ENCODE peak calls at places on chromosomes 6 and 20, in eight cellular contexts. O, K, M, U, I, R, D and E are unnamed samples.
A peak's percentile ranks its signal among the peaks of the same experiment; 100 is the strongest.

GRCh38 chr6:82963527-82963926 is 102.1 kb downstream of the UBE3D start:
- DNase-seq in O (no peak), K (no peak), M (no peak), U (no peak), I (no peak), R (no peak), D (no peak), E (no peak)

GRCh38 chr6:44222987-44223470 is 366 bp upstream of the SLC29A1 start:
- DNase-seq in O (no peak), K (no peak), M (no peak), U (no peak), I (no peak), R (no peak), D (no peak), E (no peak)

GRCh38 chr20:15109494-15109893 is 772.1 kb upstream of the FLRT3 start:
- DNase-seq in O (no peak), K (no peak), M (no peak), U (no peak), I (no peak), R (no peak), D (no peak), E (no peak)

GRCh38 chr6:16286151-16286522 is 47.8 kb downstream of the GMPR start:
- DNase-seq in O (peak; percentile 61), K (no peak), M (peak; percentile 40), U (peak; percentile 88), I (peak; percentile 61), R (peak; percentile 77), D (no peak), E (no peak)

GRCh38 chr6:65259982-65260381 is 447.0 kb downstream of the EYS start:
- DNase-seq in O (no peak), K (no peak), M (no peak), U (no peak), I (no peak), R (no peak), D (no peak), E (no peak)

GRCh38 chr6:151307501-151307900 is 67.7 kb downstream of the AKAP12 start:
- DNase-seq in O (no peak), K (no peak), M (no peak), U (no peak), I (no peak), R (no peak), D (no peak), E (no peak)

GRCh38 chr6:90249044-90249443 is 47.6 kb downstream of the BACH2 start:
- DNase-seq in O (no peak), K (no peak), M (no peak), U (no peak), I (no peak), R (no peak), D (no peak), E (no peak)

GRCh38 chr20:36736451-36737182 is 9.3 kb downstream of the NDRG3 start:
- DNase-seq in O (no peak), K (no peak), M (no peak), U (peak; percentile 6), I (no peak), R (no peak), D (no peak), E (no peak)

GRCh38 chr20:47711046-47711752 is 74.1 kb downstream of the SULF2 start:
- DNase-seq in O (no peak), K (no peak), M (no peak), U (no peak), I (no peak), R (no peak), D (no peak), E (no peak)

GRCh38 chr6:44825284-44825683 is 437.8 kb downstream of the CDC5L start:
- DNase-seq in O (no peak), K (no peak), M (no peak), U (no peak), I (no peak), R (no peak), D (no peak), E (no peak)

GRCh38 chr6:129312865-129313264 is 397.1 kb downstream of the ARHGAP18 start:
- DNase-seq in O (no peak), K (no peak), M (no peak), U (no peak), I (peak; percentile 63), R (no peak), D (peak; percentile 42), E (no peak)

GRCh38 chr6:148464319-148465010 is 121.8 kb downstream of the SASH1 start:
- DNase-seq in O (peak; percentile 61), K (peak; percentile 59), M (no peak), U (peak; percentile 77), I (peak; percentile 87), R (peak; percentile 76), D (peak; percentile 59), E (peak; percentile 89)

GRCh38 chr6:2848851-2849250 is 7.2 kb upstream of the SERPINB1 start:
- DNase-seq in O (no peak), K (no peak), M (no peak), U (no peak), I (no peak), R (no peak), D (no peak), E (no peak)

GRCh38 chr6:20577280-20577679 is 43.0 kb downstream of the CDKAL1 start:
- DNase-seq in O (no peak), K (no peak), M (no peak), U (no peak), I (no peak), R (no peak), D (no peak), E (no peak)

GRCh38 chr6:127290391-127290963 is 23.8 kb downstream of the RNF146 start:
- DNase-seq in O (no peak), K (no peak), M (no peak), U (no peak), I (no peak), R (no peak), D (no peak), E (no peak)

GRCh38 chr6:122692175-122692598 is 82.0 kb downstream of the PKIB start:
- DNase-seq in O (no peak), K (peak; percentile 10), M (no peak), U (no peak), I (peak; percentile 46), R (no peak), D (no peak), E (no peak)

GRCh38 chr6:43181942-43182860 is at the start of gene CUL9:
- DNase-seq in O (peak; percentile 52), K (no peak), M (peak; percentile 89), U (peak; percentile 65), I (peak; percentile 72), R (peak; percentile 43), D (peak; percentile 63), E (peak; percentile 92)

GRCh38 chr6:148761532-148761951 is 14.7 kb downstream of the UST start:
- DNase-seq in O (no peak), K (no peak), M (peak; percentile 69), U (no peak), I (peak; percentile 20), R (no peak), D (no peak), E (no peak)

GRCh38 chr6:25089442-25089841 is 153.7 kb upstream of the RIPOR2 start:
- DNase-seq in O (no peak), K (peak; percentile 8), M (no peak), U (no peak), I (peak; percentile 46), R (no peak), D (peak; percentile 50), E (no peak)

GRCh38 chr6:163120223-163120622 is 294.3 kb upstream of the QKI start:
- DNase-seq in O (no peak), K (no peak), M (no peak), U (no peak), I (no peak), R (no peak), D (no peak), E (no peak)
- TF ChIP-seq CTCF in O (no peak), K (no peak), M (no peak), U (no peak), I (no peak), R (no peak), D (no peak), E (no peak)

DNA sequence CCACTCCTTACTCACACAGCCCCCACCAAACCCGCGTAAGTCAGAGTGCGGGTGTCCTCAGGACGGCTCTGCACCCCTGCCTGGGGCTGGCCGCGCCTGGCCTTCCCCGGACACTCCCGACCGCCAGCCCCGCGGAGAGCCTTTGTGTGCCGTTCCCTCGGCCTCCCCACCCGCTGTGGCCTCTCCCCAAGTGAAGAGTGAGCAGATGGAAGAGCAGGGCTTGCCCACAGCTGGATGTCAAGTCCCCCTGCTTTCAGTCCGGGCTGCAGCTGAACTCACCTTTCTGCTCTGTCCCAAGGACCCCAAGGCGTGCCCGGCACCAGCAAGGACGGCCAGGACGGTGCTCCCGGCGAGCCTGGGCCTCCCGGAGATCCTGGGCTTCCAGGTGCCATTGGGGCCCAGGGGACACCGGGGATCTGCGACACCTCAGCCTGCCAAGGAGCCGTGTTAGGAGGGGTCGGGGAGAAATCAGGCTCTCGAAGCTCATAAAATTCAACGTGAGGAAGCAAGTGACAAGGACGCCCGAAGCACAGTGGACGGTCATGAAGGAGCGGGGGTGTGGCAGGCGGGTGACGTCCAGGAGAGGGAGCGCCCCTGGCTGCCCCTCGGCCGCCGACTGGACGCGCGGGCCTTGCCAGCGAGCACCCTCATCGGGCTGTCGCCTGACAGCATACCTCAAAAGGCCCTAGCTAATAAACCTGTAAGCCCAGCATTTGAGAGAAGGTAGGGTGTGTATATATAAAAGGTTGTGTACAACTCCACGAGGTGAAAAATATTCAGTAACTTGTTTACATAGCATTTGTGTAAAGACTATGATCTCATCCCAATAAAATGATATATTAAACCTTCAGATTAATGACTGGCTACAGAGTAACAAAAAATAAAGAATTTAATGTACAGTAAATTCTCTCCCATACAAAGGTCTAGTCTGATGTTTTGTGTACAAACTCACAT is 21.1 kb downstream of the TCFL5 start:
- DNase-seq in O (no peak), K (no peak), M (no peak), U (no peak), I (no peak), R (no peak), D (no peak), E (no peak)
- TF ChIP-seq CTCF in O (no peak), K (no peak), M (no peak), U (no peak), I (no peak), R (no peak), D (no peak), E (no peak)

DNA sequence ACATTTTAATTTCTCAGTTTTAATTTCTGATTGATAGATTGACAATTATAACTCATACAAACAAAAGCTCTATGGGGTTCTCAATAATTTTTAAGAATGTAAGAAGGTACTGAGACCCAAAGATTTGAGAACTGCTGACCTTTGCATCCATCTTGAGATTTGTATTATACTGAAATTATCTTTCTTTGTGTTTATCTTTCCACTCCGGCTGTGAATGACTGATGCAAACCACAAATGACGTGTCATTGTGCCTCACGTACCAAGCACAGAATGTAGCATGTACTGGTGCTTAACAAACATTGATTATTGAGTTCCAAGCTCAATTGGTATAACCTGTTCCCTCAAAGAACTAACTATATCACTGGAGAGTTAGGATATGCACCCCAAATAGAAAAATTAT is 152.1 kb upstream of the SMLR1 start:
- DNase-seq in O (no peak), K (no peak), M (no peak), U (no peak), I (peak; percentile 74), R (no peak), D (peak; percentile 15), E (no peak)
- TF ChIP-seq CTCF in O (no peak), K (no peak), M (no peak), U (no peak), I (no peak), R (no peak), D (no peak), E (no peak)

DNA sequence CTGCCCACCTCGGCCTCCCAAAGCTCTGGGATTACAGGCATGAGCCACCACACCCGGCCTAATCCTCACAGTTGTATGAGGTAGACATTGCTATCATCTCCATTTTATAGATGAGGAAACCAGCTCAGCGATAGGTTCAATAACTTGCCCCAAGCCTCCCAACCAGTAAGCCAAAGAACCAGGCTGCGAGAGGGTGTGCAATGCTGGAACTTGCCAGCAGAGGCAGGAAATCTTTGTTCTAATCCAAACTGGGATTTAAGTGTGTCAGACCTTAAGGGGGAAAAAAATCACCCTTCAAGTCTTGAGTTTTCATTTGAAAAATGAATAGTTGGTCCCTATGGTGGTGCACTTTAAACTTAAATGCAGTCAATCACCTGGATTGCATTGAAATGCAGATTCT is 20.1 kb upstream of the RNGTT start:
- DNase-seq in O (no peak), K (no peak), M (no peak), U (peak; percentile 48), I (peak; percentile 76), R (peak; percentile 14), D (peak; percentile 9), E (no peak)
- TF ChIP-seq CTCF in O (peak; percentile 55), K (peak; percentile 66), M (peak; percentile 38), U (peak; percentile 73), I (peak; percentile 83), R (peak; percentile 60), D (peak; percentile 42), E (peak; percentile 44)